ENCODE peak calls at places on chromosomes 5 and 9, in six cellular contexts. W, N, Z, R, I and B are unnamed samples.

GRCh38 chr9:133506653-133507038 is 18.1 kb downstream of the MYMK start:
- DNase-seq in W (no peak), N (no peak), Z (peak; percentile 100), R (no peak), I (peak; percentile 43), B (no peak)

GRCh38 chr5:16134204-16134603 is 45.4 kb downstream of the MARCHF11 start:
- DNase-seq in W (no peak), N (no peak), Z (peak; percentile 32), R (no peak), I (no peak), B (no peak)

GRCh38 chr5:75405296-75405695 is 68.3 kb downstream of the HMGCR start:
- DNase-seq in W (no peak), N (no peak), Z (no peak), R (no peak), I (no peak), B (no peak)

GRCh38 chr5:161685461-161685860 is at the start of gene GABRA6:
- DNase-seq in W (no peak), N (no peak), Z (no peak), R (no peak), I (no peak), B (no peak)

GRCh38 chr5:31036407-31036806 is 157.1 kb upstream of the CDH6 start:
- DNase-seq in W (no peak), N (peak; percentile 58), Z (peak; percentile 32), R (no peak), I (no peak), B (peak; percentile 1)

GRCh38 chr9:84512493-84512892 is 157.0 kb upstream of the NTRK2 start:
- DNase-seq in W (no peak), N (no peak), Z (no peak), R (no peak), I (no peak), B (no peak)

GRCh38 chr5:180170111-180170809 is 38.8 kb downstream of the RASGEF1C start:
- DNase-seq in W (peak; percentile 88), N (peak; percentile 16), Z (no peak), R (no peak), I (no peak), B (no peak)

GRCh38 chr9:37522971-37523370 is 37.2 kb downstream of the POLR1E start:
- DNase-seq in W (no peak), N (no peak), Z (no peak), R (no peak), I (no peak), B (no peak)